ENCODE peak calls at places on chromosomes 13 and 19, in seven cellular contexts. P is AG04450, C is endothelial cell, I is tibial artery, T is adrenal gland, F is right atrium auricular region, B is psoas muscle. N is an unnamed sample.

GRCh38 chr13:46168341-46168740 is 13.6 kb downstream of the LCP1 start:
- DNase-seq in I (peak), F (no peak), C (no peak), P (no peak), T (peak), B (no peak), N (peak)

GRCh38 chr13:78978381-78978998 is 319.5 kb upstream of the OBI1 start:
- DNase-seq in P (peak), C (peak), F (no peak), I (no peak), T (peak), B (no peak), N (peak)

GRCh38 chr19:10037367-10037766 is 24.1 kb downstream of the RDH8 start:
- DNase-seq in T (no peak), P (no peak), C (no peak), F (no peak), B (no peak), I (no peak), N (no peak)

GRCh38 chr19:53294786-53295441 is 27.4 kb upstream of the VN1R4 start:
- DNase-seq in P (no peak), T (no peak), I (no peak), B (no peak), F (no peak), C (no peak), N (peak)

GRCh38 chr19:49186108-49186507 is 28.5 kb downstream of the TRPM4 start:
- DNase-seq in F (no peak), B (no peak), C (no peak), I (no peak), T (no peak), P (no peak), N (no peak)

GRCh38 chr13:47337781-47338507 is 441.1 kb upstream of the HTR2A start:
- DNase-seq in P (peak), I (no peak), C (no peak), T (no peak), B (no peak), F (no peak), N (peak)

GRCh38 chr13:40798380-40798779 is 9.0 kb downstream of the SLC25A15 start:
- DNase-seq in P (no peak), F (no peak), T (no peak), C (no peak), I (no peak), B (no peak), N (no peak)

GRCh38 chr13:51360489-51360888 is 21.0 kb downstream of the SERPINE3 start:
- DNase-seq in B (no peak), F (no peak), C (no peak), T (no peak), I (no peak), P (no peak), N (no peak)

GRCh38 chr13:50357586-50358118 is 342.4 kb downstream of the KCNRG start:
- DNase-seq in B (no peak), P (peak), I (no peak), C (no peak), F (no peak), T (peak), N (peak)

GRCh38 chr13:29858667-29859066 is 8.2 kb upstream of the UBL3 start:
- DNase-seq in I (no peak), C (no peak), T (no peak), F (no peak), B (no peak), P (no peak), N (no peak)

GRCh38 chr19:46603195-46603637 is 2.1 kb downstream of the CALM3 start:
- DNase-seq in C (no peak), B (no peak), I (no peak), P (no peak), T (peak), F (peak), N (no peak)

GRCh38 chr19:58084596-58085347 is 13.3 kb downstream of the ZSCAN18 start:
- DNase-seq in T (no peak), C (no peak), B (no peak), P (no peak), F (no peak), I (no peak), N (no peak)

DNA sequence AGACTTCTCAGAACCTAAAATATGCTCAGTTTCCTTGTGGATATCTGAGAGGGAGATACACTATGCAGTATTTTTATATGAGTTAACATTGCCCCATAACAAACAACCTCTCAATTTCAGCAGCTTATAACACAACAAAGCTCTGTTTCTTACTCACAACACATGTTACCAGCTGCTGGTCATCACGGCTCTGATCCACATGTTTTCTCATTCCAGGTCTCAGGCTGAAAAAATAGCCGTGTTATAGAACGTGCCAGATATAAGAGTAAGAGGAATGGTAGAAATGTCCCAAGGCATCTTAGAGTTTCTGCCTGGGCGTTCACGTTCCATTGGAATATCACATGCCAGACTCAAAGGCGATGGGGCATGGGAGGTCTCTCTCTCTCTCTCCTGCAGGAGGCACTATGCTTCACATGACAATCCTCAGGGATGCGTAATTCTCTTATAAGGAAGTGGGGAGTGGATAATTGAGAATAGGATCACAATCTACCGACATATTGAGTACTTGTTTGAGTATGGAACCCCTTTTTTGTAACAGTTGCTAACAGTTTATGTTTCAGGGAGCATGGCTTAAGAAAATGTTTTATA is 246.6 kb downstream of the NHLRC3 start:
- DNase-seq in C (no peak), P (no peak), B (no peak), F (no peak), T (no peak), I (no peak), N (peak)
- TF ChIP-seq CTCF in C (no peak), P (peak), B (no peak), F (no peak), T (no peak), I (no peak), N (peak)

GRCh38 chr19:1646931-1647663 is 5.3 kb downstream of the TCF3 start:
- DNase-seq in P (no peak), T (no peak), I (no peak), F (no peak), B (no peak), C (no peak), N (no peak)
- TF ChIP-seq CTCF in P (no peak), T (no peak), I (no peak), F (no peak), B (no peak), C (no peak), N (no peak)

GRCh38 chr19:32343550-32344262 is 1.7 kb upstream of the ZNF507 start:
- DNase-seq in P (no peak), T (peak), F (no peak), B (no peak), C (no peak), I (no peak), N (no peak)
- TF ChIP-seq CTCF in P (no peak), T (no peak), F (no peak), B (no peak), C (no peak), I (no peak), N (no peak)

GRCh38 chr19:608155-609000 is 18.7 kb downstream of the HCN2 start:
- DNase-seq in P (no peak), F (no peak), I (no peak), C (no peak), B (no peak), T (no peak), N (no peak)

GRCh38 chr19:611506-611869 is 21.8 kb downstream of the HCN2 start:
- DNase-seq in T (no peak), B (no peak), F (no peak), C (no peak), P (peak), I (no peak), N (peak)

GRCh38 chr19:610801-611505 is 21.3 kb downstream of the HCN2 start:
- DNase-seq in B (peak), I (no peak), C (no peak), F (no peak), T (peak), P (peak), N (peak)

GRCh38 chr19:609001-609340 is 19.3 kb downstream of the HCN2 start:
- DNase-seq in T (peak), F (peak), C (no peak), B (peak), I (peak), P (no peak), N (no peak)

GRCh38 chr19:610071-610800 is 20.6 kb downstream of the HCN2 start:
- DNase-seq in I (no peak), P (no peak), B (no peak), T (peak), C (no peak), F (no peak), N (no peak)
- TF ChIP-seq CTCF in I (no peak), P (no peak), B (no peak), T (no peak), C (no peak), F (no peak), N (no peak)

GRCh38 chr13:42865703-42866102 is 84.3 kb downstream of the FAM216B start:
- DNase-seq in P (no peak), T (peak), B (no peak), F (no peak), C (no peak), I (no peak), N (no peak)
- TF ChIP-seq CTCF in P (no peak), T (no peak), B (no peak), F (no peak), C (no peak), I (no peak), N (no peak)

N was measured in foreskin fibroblast.